ENCODE peak calls at places on chromosomes 7 and 10, in five cellular contexts. O, X, E, B and U are unnamed samples.

GRCh38 chr7:90111-91063 is 102.0 kb upstream of the FAM20C start:
- DNase-seq in X (peak; percentile 75), B (no peak), E (no peak), O (peak; percentile 93), U (no peak)

GRCh38 chr10:117968354-117969182 is 78.2 kb downstream of the RAB11FIP2 start:
- DNase-seq in B (no peak), E (no peak), O (peak; percentile 5), X (no peak), U (no peak)

GRCh38 chr10:35739998-35740397 is 97.9 kb upstream of the FZD8 start:
- DNase-seq in E (no peak), B (no peak), X (peak; percentile 59), O (peak; percentile 67), U (no peak)

GRCh38 chr10:33335800-33336605 is 1.5 kb upstream of the NRP1 start:
- DNase-seq in E (peak; percentile 35), B (no peak), O (no peak), X (peak; percentile 69), U (no peak)

GRCh38 chr10:90917231-90917967 is 3.5 kb downstream of the ANKRD1 start:
- DNase-seq in E (no peak), O (no peak), X (peak; percentile 56), B (no peak), U (no peak)

GRCh38 chr10:33666686-33667480 is 332.4 kb upstream of the NRP1 start:
- DNase-seq in O (peak; percentile 74), B (no peak), X (no peak), E (no peak), U (peak; percentile 68)

GRCh38 chr7:129843365-129843898 is 109.3 kb downstream of the UBE2H start:
- DNase-seq in B (no peak), E (no peak), X (no peak), O (no peak), U (no peak)

GRCh38 chr7:127665922-127666321 is 13.9 kb downstream of the SND1 start:
- DNase-seq in X (no peak), O (no peak), B (no peak), E (peak; percentile 62), U (no peak)

GRCh38 chr7:101736077-101736476 is 81.3 kb upstream of the CUX1 start:
- DNase-seq in B (no peak), E (no peak), X (peak; percentile 15), O (peak; percentile 58), U (no peak)

GRCh38 chr7:50595538-50596102 is 30.4 kb upstream of the DDC start:
- DNase-seq in O (peak; percentile 8), E (peak; percentile 2), X (peak; percentile 48), B (no peak), U (peak; percentile 24)

GRCh38 chr7:100220833-100221718 is 1.3 kb downstream of the PVRIG start:
- DNase-seq in O (no peak), E (no peak), B (no peak), X (no peak), U (no peak)

GRCh38 chr7:4791738-4792536 is 16.5 kb downstream of the AP5Z1 start:
- DNase-seq in B (peak; percentile 25), X (peak; percentile 38), O (no peak), E (peak; percentile 89), U (no peak)

GRCh38 chr7:116809636-116810266 is 52.6 kb upstream of the CAPZA2 start:
- DNase-seq in E (peak; percentile 48), X (peak; percentile 72), O (peak; percentile 22), B (no peak), U (peak; percentile 63)

GRCh38 chr10:64345856-64346255 is 824.7 kb downstream of the REEP3 start:
- DNase-seq in O (peak; percentile 16), X (no peak), E (no peak), B (no peak), U (no peak)

GRCh38 chr7:149587331-149587645 is 89.7 kb upstream of the ZNF746 start:
- DNase-seq in O (no peak), X (peak; percentile 18), E (no peak), B (no peak), U (no peak)

GRCh38 chr10:43998021-43998809 is 349.5 kb upstream of the ZNF32 start:
- DNase-seq in E (no peak), B (no peak), O (no peak), X (peak; percentile 62), U (no peak)

GRCh38 chr7:54785261-54785660 is 26.2 kb upstream of the SEC61G start:
- DNase-seq in B (no peak), X (peak; percentile 11), E (no peak), O (no peak), U (no peak)

GRCh38 chr10:18352175-18352574 is 212.0 kb downstream of the CACNB2 start:
- DNase-seq in X (no peak), E (no peak), O (no peak), B (no peak), U (no peak)

GRCh38 chr10:100155936-100156335 is 29.9 kb downstream of the ERLIN1 start:
- DNase-seq in E (no peak), O (no peak), B (no peak), X (no peak), U (no peak)

GRCh38 chr7:22586806-22587180 is 86.8 kb upstream of the STEAP1B start:
- DNase-seq in E (no peak), B (no peak), O (peak; percentile 38), X (peak; percentile 79), U (no peak)

GRCh38 chr7:103528152-103528551 is 82.1 kb upstream of the SLC26A5 start:
- DNase-seq in E (no peak), O (no peak), B (no peak), X (peak; percentile 9), U (no peak)

GRCh38 chr10:112954974-112955735 is 5.1 kb downstream of the TCF7L2 start:
- DNase-seq in E (no peak), O (no peak), X (no peak), B (no peak), U (no peak)

GRCh38 chr10:15427836-15428414 is 56.8 kb upstream of the FAM171A1 start:
- DNase-seq in E (peak; percentile 53), X (peak; percentile 70), O (peak; percentile 16), B (no peak), U (peak; percentile 16)

GRCh38 chr10:110065269-110065668 is 57.5 kb downstream of the ADD3 start:
- DNase-seq in E (no peak), O (no peak), B (no peak), X (no peak), U (no peak)

GRCh38 chr7:13524076-13524475 is 465.4 kb downstream of the ETV1 start:
- DNase-seq in X (no peak), E (no peak), B (no peak), O (no peak), U (no peak)

GRCh38 chr10:116829711-116830110 is 19.6 kb upstream of the ENO4 start:
- DNase-seq in B (no peak), E (no peak), X (no peak), O (no peak), U (no peak)

GRCh38 chr7:4010923-4011656 is 671.0 kb upstream of the FOXK1 start:
- DNase-seq in O (no peak), X (no peak), E (no peak), B (no peak), U (no peak)

GRCh38 chr10:4013651-4014085 is 228.7 kb upstream of the KLF6 start:
- DNase-seq in B (no peak), X (no peak), O (no peak), E (no peak), U (no peak)

GRCh38 chr7:18087031-18087686 is 59.5 kb upstream of the PRPS1L1 start:
- DNase-seq in B (no peak), O (no peak), X (no peak), E (peak; percentile 33), U (no peak)

GRCh38 chr10:75243426-75243825 is 7.7 kb upstream of the COMTD1 start:
- DNase-seq in O (no peak), E (no peak), X (no peak), B (no peak), U (no peak)

GRCh38 chr7:131305152-131305551 is 22.5 kb upstream of the MKLN1 start:
- DNase-seq in E (no peak), X (no peak), B (no peak), O (no peak), U (no peak)

GRCh38 chr10:68647928-68648327 is 73.1 kb upstream of the CCAR1 start:
- DNase-seq in E (no peak), X (peak; percentile 94), O (no peak), B (no peak), U (peak; percentile 13)

GRCh38 chr10:10528563-10528910 is 489.1 kb upstream of the CELF2 start:
- DNase-seq in B (no peak), O (no peak), X (peak; percentile 2), E (no peak), U (no peak)